ENCODE peak calls at places on chromosomes 12 and 14, in seven cellular contexts. U, Y, R, E, F, V and X are unnamed samples.

GRCh38 chr14:26794731-26795130 is 196.9 kb upstream of the NOVA1 start:
- DNase-seq in U (no peak), Y (no peak), R (peak; percentile 1), E (no peak), F (no peak), V (no peak), X (no peak)

GRCh38 chr14:22474730-22475351 is 114.2 kb downstream of the DAD1 start:
- DNase-seq in U (no peak), Y (no peak), R (peak; percentile 2), E (no peak), F (no peak), V (no peak), X (no peak)

GRCh38 chr12:92656911-92657310 is 45.9 kb upstream of the PLEKHG7 start:
- DNase-seq in U (no peak), Y (no peak), R (peak; percentile 6), E (no peak), F (no peak), V (no peak), X (no peak)

GRCh38 chr14:97930191-97930590 is 1133.0 kb downstream of the VRK1 start:
- DNase-seq in U (no peak), Y (no peak), R (no peak), E (no peak), F (no peak), V (no peak), X (no peak)

GRCh38 chr14:85437143-85437542 is 92.8 kb upstream of the FLRT2 start:
- DNase-seq in U (no peak), Y (no peak), R (peak; percentile 80), E (no peak), F (no peak), V (no peak), X (no peak)

GRCh38 chr14:67559639-67560038 is 26.5 kb downstream of the PLEKHH1 start:
- DNase-seq in U (no peak), Y (no peak), R (no peak), E (no peak), F (peak; percentile 15), V (no peak), X (no peak)

GRCh38 chr12:92421701-92422100 is 276.1 kb upstream of the BTG1 start:
- DNase-seq in U (no peak), Y (no peak), R (peak; percentile 71), E (no peak), F (no peak), V (no peak), X (no peak)

GRCh38 chr12:96908170-96908675 is 1.2 kb downstream of the NEDD1 start:
- DNase-seq in U (no peak), Y (no peak), R (no peak), E (no peak), F (no peak), V (no peak), X (no peak)

GRCh38 chr12:104648746-104649145 is 192.0 kb downstream of the CHST11 start:
- DNase-seq in U (no peak), Y (no peak), R (no peak), E (no peak), F (no peak), V (no peak), X (no peak)

GRCh38 chr14:93430889-93431670 is at the start of gene UNC79:
- DNase-seq in U (no peak), Y (no peak), R (no peak), E (no peak), F (no peak), V (no peak), X (no peak)

GRCh38 chr12:59803735-59804134 is 207.9 kb downstream of the SLC16A7 start:
- DNase-seq in U (no peak), Y (no peak), R (peak; percentile 40), E (no peak), F (no peak), V (no peak), X (no peak)

GRCh38 chr14:88095791-88096190 is 90.9 kb downstream of the GPR65 start:
- DNase-seq in U (no peak), Y (no peak), R (no peak), E (no peak), F (no peak), V (no peak), X (no peak)

GRCh38 chr12:106229036-106229591 is 18.7 kb downstream of the CKAP4 start:
- DNase-seq in U (no peak), Y (no peak), R (no peak), E (no peak), F (no peak), V (no peak), X (no peak)

GRCh38 chr12:75438052-75438754 is 42.4 kb upstream of the GLIPR1 start:
- DNase-seq in U (no peak), Y (no peak), R (no peak), E (no peak), F (no peak), V (no peak), X (no peak)

GRCh38 chr12:13171921-13172859 is 24.3 kb upstream of the EMP1 start:
- DNase-seq in U (peak; percentile 36), Y (no peak), R (no peak), E (no peak), F (no peak), V (peak; percentile 28), X (no peak)

GRCh38 chr12:75978677-75979076 is 52.9 kb downstream of the PHLDA1 start:
- DNase-seq in U (no peak), Y (no peak), R (no peak), E (no peak), F (no peak), V (no peak), X (no peak)

GRCh38 chr12:4962539-4963486 is 53.1 kb downstream of the KCNA1 start:
- DNase-seq in U (no peak), Y (no peak), R (no peak), E (no peak), F (no peak), V (no peak), X (no peak)

GRCh38 chr12:1369460-1369859 is 224.9 kb downstream of the FBXL14 start:
- DNase-seq in U (peak; percentile 55), Y (no peak), R (no peak), E (peak; percentile 60), F (no peak), V (no peak), X (no peak)

GRCh38 chr12:115639667-115640012 is 637.9 kb downstream of the MED13L start:
- DNase-seq in U (no peak), Y (no peak), R (no peak), E (no peak), F (no peak), V (no peak), X (no peak)

GRCh38 chr12:130153803-130154202 is 8.5 kb upstream of the FZD10 start:
- DNase-seq in U (no peak), Y (no peak), R (no peak), E (no peak), F (no peak), V (no peak), X (no peak)

GRCh38 chr12:89507015-89507824 is 17.4 kb downstream of the GALNT4 start:
- DNase-seq in U (no peak), Y (no peak), R (no peak), E (no peak), F (no peak), V (no peak), X (no peak)

GRCh38 chr14:105460616-105461015 is 14.0 kb upstream of the CRIP2 start:
- DNase-seq in U (no peak), Y (no peak), R (no peak), E (no peak), F (no peak), V (no peak), X (no peak)

GRCh38 chr14:86464386-86464785 is 934.4 kb downstream of the FLRT2 start:
- DNase-seq in U (no peak), Y (no peak), R (peak; percentile 57), E (no peak), F (no peak), V (no peak), X (no peak)

GRCh38 chr12:81998761-81999378 is 239.7 kb upstream of the PPFIA2 start:
- DNase-seq in U (no peak), Y (no peak), R (no peak), E (no peak), F (no peak), V (no peak), X (no peak)

GRCh38 chr12:109716512-109717389 is 3.1 kb downstream of the FAM222A start:
- DNase-seq in U (peak; percentile 77), Y (peak; percentile 61), R (peak; percentile 12), E (no peak), F (peak; percentile 92), V (no peak), X (no peak)

GRCh38 chr12:56143870-56144269 is 8.5 kb upstream of the MYL6B start:
- DNase-seq in U (no peak), Y (peak; percentile 71), R (no peak), E (no peak), F (no peak), V (peak; percentile 30), X (no peak)
- H3K27ac ChIP-seq in U (peak overlapping the region; percentile 65), Y (peak overlapping the region; percentile 75), R (no peak overlapping the region), E (peak overlapping the region; percentile 81), F (peak overlapping the region; percentile 44), V (no peak overlapping the region), X (peak overlapping the region; percentile 54)

GRCh38 chr12:131930510-131930909 is 1.4 kb downstream of the PUS1 start:
- DNase-seq in U (no peak), Y (no peak), R (no peak), E (no peak), F (no peak), V (no peak), X (no peak)

GRCh38 chr12:131928765-131929529 is at the start of gene PUS1:
- DNase-seq in U (peak; percentile 94), Y (peak; percentile 96), R (peak; percentile 91), E (peak; percentile 93), F (peak; percentile 97), V (peak; percentile 89), X (peak; percentile 65)

GRCh38 chr12:131929530-131930456 is 717 bp downstream of the PUS1 start:
- DNase-seq in U (no peak), Y (no peak), R (peak; percentile 10), E (no peak), F (peak; percentile 68), V (no peak), X (no peak)

GRCh38 chr12:131934535-131934934 is 5.5 kb downstream of the PUS1 start:
- DNase-seq in U (no peak), Y (no peak), R (no peak), E (no peak), F (no peak), V (no peak), X (no peak)

GRCh38 chr12:131933387-131933786 is 4.3 kb downstream of the PUS1 start:
- DNase-seq in U (no peak), Y (no peak), R (no peak), E (no peak), F (no peak), V (no peak), X (no peak)
- TF ChIP-seq POLR2A in U (no peak), Y (no peak), R (no peak), E (no peak), F (no peak), V (no peak), X (no peak)

DNA sequence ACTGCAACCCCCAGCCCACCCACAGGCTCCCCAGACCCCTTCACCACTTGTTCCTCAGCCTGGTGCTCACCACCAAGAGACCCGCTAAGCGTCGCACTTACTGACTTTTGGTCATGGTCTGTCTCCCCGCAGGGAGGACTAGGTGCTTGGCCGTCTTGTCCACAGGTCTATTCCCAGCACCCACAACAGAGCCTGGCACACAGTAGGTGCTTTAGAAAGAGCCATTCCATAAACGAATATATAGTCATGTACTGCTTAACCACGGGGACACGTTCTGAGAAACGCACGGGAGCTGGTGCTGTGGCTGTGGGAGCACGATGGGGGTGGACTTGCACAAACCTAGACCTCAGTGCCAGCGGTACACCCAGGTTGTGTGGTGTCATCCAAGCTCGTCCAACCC is 34.0 kb downstream of the NCOR2 start:
- DNase-seq in U (no peak), Y (no peak), R (no peak), E (no peak), F (no peak), V (no peak), X (no peak)
- H3K27ac ChIP-seq in U (no peak overlapping the region), Y (peak overlapping the region; percentile 5), R (no peak overlapping the region), E (peak overlapping the region; percentile 38), F (no peak overlapping the region), V (peak overlapping the region; percentile 62), X (no peak overlapping the region)

GRCh38 chr14:102319351-102320032 is at the start of gene ZNF839:
- DNase-seq in U (peak; percentile 92), Y (peak; percentile 96), R (peak; percentile 86), E (peak; percentile 94), F (peak; percentile 97), V (peak; percentile 89), X (peak; percentile 64)
- TF ChIP-seq POLR2A in U (peak; percentile 48), Y (no peak), R (no peak), E (no peak), F (no peak), V (peak; percentile 26), X (peak; percentile 32)